ENCODE peak calls at places on chromosomes 2 and 18, in six cellular contexts. One of them, this sample, is unnamed.

GRCh38 chr2:186603208-186603765 is 13.4 kb downstream of the ITGAV start:
- DNase-seq in mesendoderm: no peak
- DNase-seq in IMR-90: peak; percentile 17
- DNase-seq in H9: no peak
- DNase-seq in neuronal stem cell: no peak
- DNase-seq in mesenchymal stem cell: no peak
- DNase-seq in this sample: no peak

GRCh38 chr2:191539068-191539467 is 138.9 kb upstream of the NABP1 start:
- DNase-seq in H9: no peak
- DNase-seq in mesenchymal stem cell: peak; percentile 51
- DNase-seq in IMR-90: peak; percentile 40
- DNase-seq in mesendoderm: peak; percentile 46
- DNase-seq in neuronal stem cell: peak; percentile 21
- DNase-seq in this sample: no peak

GRCh38 chr2:53582556-53582955 is 185.0 kb upstream of the CHAC2 start:
- DNase-seq in mesenchymal stem cell: no peak
- DNase-seq in H9: no peak
- DNase-seq in mesendoderm: peak; percentile 52
- DNase-seq in IMR-90: no peak
- DNase-seq in neuronal stem cell: no peak
- DNase-seq in this sample: no peak

GRCh38 chr2:140604096-140604495 is 1526.7 kb downstream of the LRP1B start:
- DNase-seq in mesendoderm: no peak
- DNase-seq in IMR-90: no peak
- DNase-seq in mesenchymal stem cell: no peak
- DNase-seq in neuronal stem cell: no peak
- DNase-seq in H9: no peak
- DNase-seq in this sample: no peak

GRCh38 chr18:55515946-55516710 is 71.9 kb downstream of the TCF4 start:
- DNase-seq in mesenchymal stem cell: peak; percentile 65
- DNase-seq in H9: no peak
- DNase-seq in mesendoderm: no peak
- DNase-seq in neuronal stem cell: no peak
- DNase-seq in IMR-90: peak; percentile 84
- DNase-seq in this sample: no peak

GRCh38 chr2:158969162-158969716 is 799 bp downstream of the TANC1 start:
- DNase-seq in H9: no peak
- DNase-seq in mesendoderm: no peak
- DNase-seq in neuronal stem cell: peak; percentile 11
- DNase-seq in mesenchymal stem cell: no peak
- DNase-seq in IMR-90: no peak
- DNase-seq in this sample: peak; percentile 68

GRCh38 chr2:191508738-191509137 is 169.2 kb upstream of the NABP1 start:
- DNase-seq in IMR-90: no peak
- DNase-seq in mesendoderm: peak; percentile 51
- DNase-seq in mesenchymal stem cell: no peak
- DNase-seq in neuronal stem cell: no peak
- DNase-seq in H9: no peak
- DNase-seq in this sample: no peak

GRCh38 chr18:76565238-76566173 is 70.5 kb upstream of the ZNF516 start:
- DNase-seq in mesendoderm: peak; percentile 82
- DNase-seq in mesenchymal stem cell: peak; percentile 92
- DNase-seq in H9: peak; percentile 79
- DNase-seq in IMR-90: peak; percentile 96
- DNase-seq in neuronal stem cell: peak; percentile 75
- DNase-seq in this sample: peak; percentile 48

GRCh38 chr2:95734976-95735890 is 143.4 kb downstream of the TRIM43 start:
- DNase-seq in neuronal stem cell: no peak
- DNase-seq in mesendoderm: no peak
- DNase-seq in IMR-90: no peak
- DNase-seq in mesenchymal stem cell: no peak
- DNase-seq in H9: no peak
- DNase-seq in this sample: no peak

GRCh38 chr2:95531254-95531771 is 46.8 kb upstream of the TRIM43B start:
- DNase-seq in mesendoderm: no peak
- DNase-seq in H9: no peak
- DNase-seq in neuronal stem cell: no peak
- DNase-seq in mesenchymal stem cell: no peak
- DNase-seq in IMR-90: no peak
- DNase-seq in this sample: no peak

GRCh38 chr2:193528458-193528857 is 1333.7 kb upstream of the TMEFF2 start:
- DNase-seq in IMR-90: no peak
- DNase-seq in neuronal stem cell: no peak
- DNase-seq in H9: no peak
- DNase-seq in mesenchymal stem cell: no peak
- DNase-seq in mesendoderm: no peak
- DNase-seq in this sample: no peak

GRCh38 chr2:165293439-165294420 is 54.5 kb downstream of the SCN2A start:
- DNase-seq in mesenchymal stem cell: peak; percentile 88
- DNase-seq in IMR-90: peak; percentile 87
- DNase-seq in H9: peak; percentile 52
- DNase-seq in mesendoderm: peak; percentile 94
- DNase-seq in neuronal stem cell: peak; percentile 70
- DNase-seq in this sample: peak; percentile 17

GRCh38 chr2:83705146-83705545 is 753.9 kb downstream of the SUCLG1 start:
- DNase-seq in IMR-90: no peak
- DNase-seq in H9: no peak
- DNase-seq in mesenchymal stem cell: no peak
- DNase-seq in neuronal stem cell: no peak
- DNase-seq in mesendoderm: no peak
- DNase-seq in this sample: no peak

GRCh38 chr2:29443627-29444026 is 328.4 kb downstream of the CLIP4 start:
- DNase-seq in mesendoderm: peak; percentile 45
- DNase-seq in IMR-90: peak; percentile 49
- DNase-seq in mesenchymal stem cell: peak; percentile 14
- DNase-seq in neuronal stem cell: no peak
- DNase-seq in H9: no peak
- DNase-seq in this sample: no peak

GRCh38 chr2:234495801-234496441 is 960 bp downstream of the ARL4C start:
- DNase-seq in IMR-90: peak; percentile 32
- DNase-seq in neuronal stem cell: no peak
- DNase-seq in H9: peak; percentile 39
- DNase-seq in mesenchymal stem cell: peak; percentile 47
- DNase-seq in mesendoderm: peak; percentile 46
- DNase-seq in this sample: peak; percentile 73

GRCh38 chr2:70887550-70888229 is 48.0 kb upstream of the ATP6V1B1 start:
- DNase-seq in mesendoderm: no peak
- DNase-seq in IMR-90: no peak
- DNase-seq in H9: peak; percentile 86
- DNase-seq in neuronal stem cell: no peak
- DNase-seq in mesenchymal stem cell: no peak
- DNase-seq in this sample: peak; percentile 90

GRCh38 chr2:12412898-12413305 is 303.8 kb upstream of the TRIB2 start:
- DNase-seq in mesendoderm: peak; percentile 89
- DNase-seq in IMR-90: peak; percentile 81
- DNase-seq in neuronal stem cell: no peak
- DNase-seq in mesenchymal stem cell: peak; percentile 78
- DNase-seq in H9: no peak
- DNase-seq in this sample: no peak

GRCh38 chr2:159637988-159638501 is 21.7 kb upstream of the BAZ2B start:
- DNase-seq in mesenchymal stem cell: peak; percentile 67
- DNase-seq in mesendoderm: peak; percentile 74
- DNase-seq in IMR-90: peak; percentile 91
- DNase-seq in neuronal stem cell: no peak
- DNase-seq in H9: no peak
- DNase-seq in this sample: no peak

GRCh38 chr2:27920148-27920885 is 29.8 kb downstream of the BABAM2 start:
- DNase-seq in H9: no peak
- DNase-seq in IMR-90: peak; percentile 49
- DNase-seq in mesenchymal stem cell: peak; percentile 17
- DNase-seq in mesendoderm: no peak
- DNase-seq in neuronal stem cell: no peak
- DNase-seq in this sample: no peak

GRCh38 chr2:143475131-143475784 is 346.0 kb downstream of the ARHGAP15 start:
- DNase-seq in mesendoderm: no peak
- DNase-seq in mesenchymal stem cell: no peak
- DNase-seq in H9: no peak
- DNase-seq in neuronal stem cell: no peak
- DNase-seq in IMR-90: peak; percentile 24
- DNase-seq in this sample: no peak

GRCh38 chr2:120536141-120536540 is 190.2 kb downstream of the INHBB start:
- DNase-seq in H9: no peak
- DNase-seq in mesendoderm: no peak
- DNase-seq in neuronal stem cell: no peak
- DNase-seq in mesenchymal stem cell: no peak
- DNase-seq in IMR-90: no peak
- DNase-seq in this sample: no peak

GRCh38 chr2:120684691-120685402 is 50.8 kb upstream of the GLI2 start:
- DNase-seq in mesenchymal stem cell: no peak
- DNase-seq in mesendoderm: no peak
- DNase-seq in neuronal stem cell: no peak
- DNase-seq in H9: no peak
- DNase-seq in IMR-90: peak; percentile 72
- DNase-seq in this sample: no peak

GRCh38 chr2:239188536-239188935 is 212.3 kb downstream of the HDAC4 start:
- DNase-seq in neuronal stem cell: no peak
- DNase-seq in H9: peak; percentile 6
- DNase-seq in mesenchymal stem cell: no peak
- DNase-seq in IMR-90: no peak
- DNase-seq in mesendoderm: no peak
- DNase-seq in this sample: no peak

GRCh38 chr2:172762554-172762953 is 26.9 kb downstream of the RAPGEF4 start:
- DNase-seq in IMR-90: no peak
- DNase-seq in mesenchymal stem cell: no peak
- DNase-seq in neuronal stem cell: no peak
- DNase-seq in mesendoderm: peak; percentile 4
- DNase-seq in H9: no peak
- DNase-seq in this sample: no peak

DNA sequence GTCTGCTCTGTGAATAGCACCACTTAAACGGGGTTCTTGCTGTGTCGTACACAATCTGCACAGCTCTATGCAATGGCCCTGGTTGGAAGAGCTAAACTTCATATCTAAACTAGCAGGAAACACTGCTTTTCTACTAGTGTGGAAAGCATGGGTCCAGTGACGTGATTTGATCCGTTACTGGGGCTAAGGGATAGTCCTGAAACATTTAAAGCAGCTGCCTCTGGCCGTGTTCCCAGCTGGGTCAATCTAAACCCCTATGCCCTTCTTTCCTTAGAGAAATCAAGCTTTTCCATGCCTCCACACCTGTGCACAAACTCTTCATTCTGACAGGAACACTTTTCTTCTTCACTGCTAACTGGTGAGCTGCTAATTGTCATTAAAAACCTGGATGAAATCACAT is 5.4 kb upstream of the IGFBP5 start:
- DNase-seq in mesendoderm: no peak
- DNase-seq in IMR-90: no peak
- DNase-seq in H9: no peak
- DNase-seq in mesenchymal stem cell: no peak
- DNase-seq in neuronal stem cell: no peak
- DNase-seq in this sample: no peak
- H3K18ac ChIP-seq in mesendoderm: no peak overlapping the region
- H3K18ac ChIP-seq in IMR-90: peak overlapping the region; percentile 88
- H3K18ac ChIP-seq in H9: no peak overlapping the region
- H3K18ac ChIP-seq in mesenchymal stem cell: no peak overlapping the region
- H3K18ac ChIP-seq in neuronal stem cell: no peak overlapping the region
- H3K18ac ChIP-seq in this sample: no peak overlapping the region

GRCh38 chr2:189854152-189854551 is 69.9 kb downstream of the PMS1 start:
- DNase-seq in neuronal stem cell: no peak
- DNase-seq in mesendoderm: no peak
- DNase-seq in IMR-90: peak; percentile 45
- DNase-seq in mesenchymal stem cell: no peak
- DNase-seq in H9: no peak
- DNase-seq in this sample: no peak
- H3K18ac ChIP-seq in neuronal stem cell: no peak overlapping the region
- H3K18ac ChIP-seq in mesendoderm: no peak overlapping the region
- H3K18ac ChIP-seq in IMR-90: no peak overlapping the region
- H3K18ac ChIP-seq in mesenchymal stem cell: no peak overlapping the region
- H3K18ac ChIP-seq in H9: no peak overlapping the region
- H3K18ac ChIP-seq in this sample: no peak overlapping the region

GRCh38 chr2:218281449-218281848 is 10.9 kb downstream of the TMBIM1 start:
- DNase-seq in neuronal stem cell: no peak
- DNase-seq in IMR-90: no peak
- DNase-seq in mesenchymal stem cell: no peak
- DNase-seq in H9: no peak
- DNase-seq in mesendoderm: no peak
- DNase-seq in this sample: no peak

GRCh38 chr2:218286570-218287459 is 5.5 kb downstream of the TMBIM1 start:
- DNase-seq in IMR-90: peak; percentile 94
- DNase-seq in H9: peak; percentile 93
- DNase-seq in mesendoderm: peak; percentile 98
- DNase-seq in mesenchymal stem cell: peak; percentile 98
- DNase-seq in neuronal stem cell: peak; percentile 46
- DNase-seq in this sample: peak; percentile 77

GRCh38 chr2:218282173-218282991 is 9.9 kb downstream of the TMBIM1 start:
- DNase-seq in neuronal stem cell: no peak
- DNase-seq in mesenchymal stem cell: peak; percentile 60
- DNase-seq in H9: no peak
- DNase-seq in mesendoderm: no peak
- DNase-seq in IMR-90: peak; percentile 61
- DNase-seq in this sample: no peak

GRCh38 chr2:218284106-218284811 is 8.0 kb downstream of the TMBIM1 start:
- DNase-seq in H9: no peak
- DNase-seq in IMR-90: peak; percentile 80
- DNase-seq in mesenchymal stem cell: peak; percentile 88
- DNase-seq in mesendoderm: no peak
- DNase-seq in neuronal stem cell: no peak
- DNase-seq in this sample: no peak

GRCh38 chr2:218285604-218286003 is 6.7 kb downstream of the TMBIM1 start:
- DNase-seq in H9: no peak
- DNase-seq in neuronal stem cell: no peak
- DNase-seq in mesenchymal stem cell: no peak
- DNase-seq in mesendoderm: no peak
- DNase-seq in IMR-90: peak; percentile 48
- DNase-seq in this sample: no peak
- H3K18ac ChIP-seq in H9: no peak overlapping the region
- H3K18ac ChIP-seq in neuronal stem cell: peak overlapping the region; percentile 6
- H3K18ac ChIP-seq in mesenchymal stem cell: peak overlapping the region; percentile 51
- H3K18ac ChIP-seq in mesendoderm: no peak overlapping the region
- H3K18ac ChIP-seq in IMR-90: no peak overlapping the region
- H3K18ac ChIP-seq in this sample: no peak overlapping the region

DNA sequence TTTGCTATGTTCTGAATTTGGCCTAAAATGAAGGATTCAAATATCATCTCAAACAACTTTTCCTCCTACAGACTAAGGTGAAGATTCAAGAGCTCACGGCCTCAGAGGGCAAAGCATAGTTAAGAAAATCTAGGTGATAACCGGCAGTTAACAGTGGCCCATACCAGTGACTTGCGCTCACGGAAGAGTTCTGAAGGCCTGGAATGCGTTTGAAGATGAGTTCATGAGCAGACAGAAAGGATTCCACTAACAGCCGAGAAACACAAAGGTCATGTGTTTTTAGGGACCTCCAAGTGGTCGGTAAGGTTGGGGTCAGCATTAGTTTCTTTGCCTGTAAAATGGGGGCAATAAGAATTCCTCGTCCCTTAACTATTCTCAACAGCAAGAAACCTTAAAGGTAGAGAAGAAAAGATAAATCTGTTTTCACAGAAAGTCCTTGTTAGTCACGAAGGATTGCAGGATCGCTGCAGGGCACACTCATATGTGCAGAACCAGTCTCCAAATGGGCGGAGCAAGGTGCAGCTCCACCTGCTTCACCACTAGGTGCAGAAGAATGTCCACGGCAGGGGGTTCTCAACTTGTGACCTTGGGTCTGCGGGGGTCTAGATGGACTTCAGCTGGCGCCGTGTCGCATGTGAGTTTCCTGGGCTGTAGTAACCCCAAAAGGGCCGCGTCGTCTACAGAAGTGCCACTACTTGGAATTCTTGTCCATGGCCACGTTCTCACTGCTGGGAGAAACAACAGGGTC is 708 bp upstream of the RPIA start:
- DNase-seq in mesenchymal stem cell: no peak
- DNase-seq in mesendoderm: no peak
- DNase-seq in H9: peak; percentile 48
- DNase-seq in neuronal stem cell: no peak
- DNase-seq in IMR-90: peak; percentile 2
- DNase-seq in this sample: no peak
- H3K18ac ChIP-seq in mesenchymal stem cell: no peak overlapping the region
- H3K18ac ChIP-seq in mesendoderm: no peak overlapping the region
- H3K18ac ChIP-seq in H9: peak overlapping the region; percentile 20
- H3K18ac ChIP-seq in neuronal stem cell: peak overlapping the region; percentile 5
- H3K18ac ChIP-seq in IMR-90: no peak overlapping the region
- H3K18ac ChIP-seq in this sample: peak overlapping the region; percentile 98